ENCODE peak calls at places on chromosomes 11 and 22, in ten cellular contexts. Y is suprapubic skin, U is breast epithelium, D is transverse colon, L is endothelial cell of umbilical vein, S is prostate gland, K is sigmoid colon, I is K562, M is stomach, W is HCT116. G is an unnamed sample. For H3K4me1, the result is how much of the 10 kb centered on the place peaks cover.

GRCh38 chr11:115577701-115578100 is 73.5 kb upstream of the CADM1 start:
- DNase-seq in Y (no peak), U (no peak), D (no peak), L (no peak), S (no peak), K (no peak), I (no peak), M (no peak), W (no peak), G (no peak)

GRCh38 chr11:36254739-36255138 is 34.5 kb downstream of the COMMD9 start:
- DNase-seq in Y (no peak), U (no peak), D (no peak), L (peak), S (no peak), K (no peak), I (no peak), M (no peak), W (no peak), G (no peak)

GRCh38 chr11:36079911-36080310 is 136.0 kb downstream of the LDLRAD3 start:
- DNase-seq in Y (no peak), U (no peak), D (no peak), L (no peak), S (no peak), K (no peak), I (no peak), M (no peak), W (no peak), G (no peak)

GRCh38 chr11:71917646-71918045 is 10.7 kb downstream of the XNDC1N start:
- DNase-seq in Y (no peak), U (no peak), D (no peak), L (no peak), S (no peak), K (no peak), I (no peak), M (no peak), W (no peak), G (no peak)

GRCh38 chr11:120336641-120337132 is 474 bp downstream of the ARHGEF12 start:
- DNase-seq in Y (no peak), U (no peak), D (peak), L (peak), S (peak), K (peak), I (peak), M (no peak), W (no peak), G (no peak)

GRCh38 chr11:118619444-118620205 is 12.2 kb downstream of the PHLDB1 start:
- DNase-seq in Y (no peak), U (no peak), D (no peak), L (peak), S (no peak), K (peak), I (no peak), M (no peak), W (no peak), G (peak)

GRCh38 chr11:76371170-76371569 is 9.8 kb downstream of the THAP12 start:
- DNase-seq in Y (no peak), U (no peak), D (no peak), L (peak), S (no peak), K (no peak), I (peak), M (no peak), W (peak), G (no peak)

GRCh38 chr11:132941024-132941646 is 591.2 kb downstream of the OPCML start:
- DNase-seq in Y (no peak), U (no peak), D (no peak), L (peak), S (no peak), K (no peak), I (peak), M (no peak), W (no peak), G (no peak)

GRCh38 chr11:62599909-62600308 is 1.8 kb downstream of the MTA2 start:
- DNase-seq in Y (no peak), U (no peak), D (no peak), L (no peak), S (peak), K (no peak), I (no peak), M (no peak), W (no peak), G (no peak)

GRCh38 chr22:24090581-24090980 is 79.5 kb downstream of the CABIN1 start:
- DNase-seq in Y (peak), U (no peak), D (no peak), L (no peak), S (no peak), K (peak), I (peak), M (no peak), W (no peak), G (peak)

GRCh38 chr11:96272542-96273306 is 70.3 kb downstream of the MAML2 start:
- DNase-seq in Y (no peak), U (peak), D (no peak), L (peak), S (peak), K (no peak), I (no peak), M (peak), W (no peak), G (no peak)

GRCh38 chr11:103773059-103773458 is 263.4 kb upstream of the DDI1 start:
- DNase-seq in Y (no peak), U (no peak), D (no peak), L (no peak), S (no peak), K (no peak), I (no peak), M (no peak), W (no peak), G (no peak)

GRCh38 chr11:121807051-121807450 is 309.0 kb downstream of the BLID start:
- DNase-seq in Y (no peak), U (no peak), D (no peak), L (no peak), S (no peak), K (no peak), I (no peak), M (no peak), W (no peak), G (no peak)

GRCh38 chr11:117996058-117996457 is 9.9 kb downstream of the IL10RA start:
- DNase-seq in Y (no peak), U (no peak), D (no peak), L (no peak), S (no peak), K (no peak), I (no peak), M (no peak), W (no peak), G (peak)

GRCh38 chr22:39244496-39245129 is at the start of gene PDGFB:
- DNase-seq in Y (no peak), U (no peak), D (peak), L (peak), S (peak), K (no peak), I (peak), M (peak), W (no peak), G (no peak)

GRCh38 chr11:34214961-34215805 is 109.8 kb downstream of the NAT10 start:
- DNase-seq in Y (no peak), U (no peak), D (no peak), L (no peak), S (no peak), K (no peak), I (no peak), M (no peak), W (peak), G (no peak)

GRCh38 chr11:9260182-9261146 is 4.7 kb downstream of the DENND5A start:
- DNase-seq in Y (peak), U (no peak), D (no peak), L (no peak), S (no peak), K (no peak), I (no peak), M (peak), W (no peak), G (peak)

GRCh38 chr11:134678744-134679143 is 266.7 kb upstream of the B3GAT1 start:
- DNase-seq in Y (no peak), U (no peak), D (no peak), L (no peak), S (peak), K (peak), I (no peak), M (no peak), W (no peak), G (peak)

GRCh38 chr11:78170874-78171549 is 17.4 kb downstream of the KCTD21 start:
- DNase-seq in Y (no peak), U (no peak), D (no peak), L (no peak), S (no peak), K (no peak), I (no peak), M (no peak), W (no peak), G (no peak)

GRCh38 chr11:129109701-129110100 is 82.4 kb downstream of the ARHGAP32 start:
- DNase-seq in Y (no peak), U (no peak), D (no peak), L (no peak), S (no peak), K (no peak), I (no peak), M (no peak), W (no peak), G (no peak)

GRCh38 chr22:25497269-25497668 is 67.2 kb upstream of the GRK3 start:
- DNase-seq in Y (no peak), U (no peak), D (no peak), L (peak), S (no peak), K (no peak), I (peak), M (no peak), W (no peak), G (no peak)

GRCh38 chr11:36195496-36196346 is 93.5 kb downstream of the COMMD9 start:
- DNase-seq in Y (no peak), U (no peak), D (no peak), L (peak), S (no peak), K (no peak), I (no peak), M (no peak), W (no peak), G (no peak)

GRCh38 chr11:78985654-78986053 is 411.0 kb upstream of the NARS2 start:
- DNase-seq in Y (no peak), U (no peak), D (no peak), L (no peak), S (no peak), K (no peak), I (no peak), M (no peak), W (no peak), G (no peak)

GRCh38 chr22:25085930-25086901 is 113.4 kb upstream of the CRYBB3 start:
- DNase-seq in Y (no peak), U (no peak), D (no peak), L (peak), S (no peak), K (no peak), I (no peak), M (no peak), W (no peak), G (no peak)

GRCh38 chr11:72426758-72427157 is 7.6 kb downstream of the CLPB start:
- DNase-seq in Y (no peak), U (no peak), D (no peak), L (no peak), S (no peak), K (peak), I (no peak), M (no peak), W (no peak), G (no peak)

GRCh38 chr11:115869780-115870431 is 365.7 kb upstream of the CADM1 start:
- DNase-seq in Y (no peak), U (no peak), D (peak), L (no peak), S (no peak), K (no peak), I (peak), M (no peak), W (no peak), G (no peak)

GRCh38 chr11:126109941-126110731 is 47.5 kb upstream of the CDON start:
- DNase-seq in Y (no peak), U (no peak), D (no peak), L (no peak), S (no peak), K (no peak), I (no peak), M (no peak), W (no peak), G (peak)

GRCh38 chr11:14411818-14412217 is 52.8 kb upstream of the RRAS2 start:
- DNase-seq in Y (peak), U (peak), D (no peak), L (no peak), S (no peak), K (peak), I (peak), M (no peak), W (no peak), G (no peak)

GRCh38 chr11:111976614-111977140 is 39.5 kb downstream of the DIXDC1 start:
- DNase-seq in Y (no peak), U (peak), D (no peak), L (no peak), S (peak), K (peak), I (no peak), M (no peak), W (no peak), G (no peak)

GRCh38 chr11:9639985-9640384 is 23.9 kb upstream of the SWAP70 start:
- DNase-seq in Y (peak), U (no peak), D (no peak), L (no peak), S (no peak), K (no peak), I (no peak), M (no peak), W (no peak), G (no peak)

GRCh38 chr22:22720201-22720723 is 75.8 kb downstream of the GGTLC2 start:
- DNase-seq in Y (no peak), U (no peak), D (peak), L (peak), S (no peak), K (no peak), I (peak), M (no peak), W (peak), G (no peak)

GRCh38 chr11:35614949-35615569 is 3.2 kb upstream of the FJX1 start:
- DNase-seq in Y (no peak), U (no peak), D (no peak), L (no peak), S (no peak), K (no peak), I (no peak), M (no peak), W (no peak), G (no peak)

GRCh38 chr11:71263391-71263790 is 11.0 kb upstream of the SHANK2 start:
- DNase-seq in Y (no peak), U (no peak), D (no peak), L (no peak), S (no peak), K (no peak), I (no peak), M (no peak), W (no peak), G (no peak)

GRCh38 chr11:113553235-113553634 is 78.0 kb upstream of the DRD2 start:
- DNase-seq in Y (no peak), U (peak), D (no peak), L (no peak), S (no peak), K (no peak), I (no peak), M (no peak), W (peak), G (no peak)
- TF ChIP-seq POLR2AphosphoS5 in Y (no peak), U (no peak), D (no peak), L (no peak), S (no peak), K (no peak), I (no peak), M (no peak), W (no peak), G (no peak)

DNA sequence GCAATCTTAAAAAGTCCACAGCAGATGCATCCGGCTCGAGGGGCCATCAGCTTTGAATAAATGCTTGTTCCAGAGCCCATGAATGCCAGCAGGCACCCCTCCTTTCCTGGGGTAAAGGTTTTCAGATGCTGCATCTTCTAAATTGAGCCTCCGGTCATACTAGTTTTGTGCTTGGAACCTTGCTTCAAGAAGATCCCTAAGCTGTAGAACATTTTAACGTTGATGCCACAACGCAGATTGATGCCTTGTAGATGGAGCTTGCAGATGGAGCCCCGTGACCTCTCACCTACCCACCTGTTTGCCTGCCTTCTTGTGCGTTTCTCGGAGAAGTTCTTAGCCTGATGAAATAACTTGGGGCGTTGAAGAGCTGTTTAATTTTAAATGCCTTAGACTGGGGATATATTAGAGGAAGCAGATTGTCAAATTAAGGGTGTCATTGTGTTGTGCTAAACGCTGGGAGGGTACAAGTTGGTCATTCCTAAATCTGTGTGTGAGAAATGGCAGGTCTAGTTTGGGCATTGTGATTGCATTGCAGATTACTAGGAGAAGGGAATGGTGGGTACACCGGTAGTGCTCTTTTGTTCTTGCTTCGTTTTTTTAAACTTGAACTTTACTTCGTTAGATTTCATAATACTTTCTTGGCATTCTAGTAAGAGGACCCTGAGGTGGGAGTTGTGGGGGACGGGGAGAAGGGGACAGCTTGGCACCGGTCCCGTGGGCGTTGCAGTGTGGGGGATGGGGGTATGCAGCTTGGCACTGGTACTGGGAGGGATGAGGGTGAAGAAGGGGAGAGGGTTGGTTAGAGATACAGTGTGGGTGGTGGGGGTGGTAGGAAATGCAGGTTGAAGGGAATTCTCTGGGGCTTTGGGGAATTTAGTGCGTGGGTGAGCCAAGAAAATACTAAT is 1.9 kb downstream of the NEAT1 start:
- DNase-seq in Y (peak), U (no peak), D (peak), L (peak), S (no peak), K (peak), I (no peak), M (peak), W (no peak), G (peak)
- TF ChIP-seq POLR2A in Y (no peak), U (peak), D (peak), L (peak), S (peak), K (no peak), I (peak), M (peak), W (no peak), G (peak)

DNA sequence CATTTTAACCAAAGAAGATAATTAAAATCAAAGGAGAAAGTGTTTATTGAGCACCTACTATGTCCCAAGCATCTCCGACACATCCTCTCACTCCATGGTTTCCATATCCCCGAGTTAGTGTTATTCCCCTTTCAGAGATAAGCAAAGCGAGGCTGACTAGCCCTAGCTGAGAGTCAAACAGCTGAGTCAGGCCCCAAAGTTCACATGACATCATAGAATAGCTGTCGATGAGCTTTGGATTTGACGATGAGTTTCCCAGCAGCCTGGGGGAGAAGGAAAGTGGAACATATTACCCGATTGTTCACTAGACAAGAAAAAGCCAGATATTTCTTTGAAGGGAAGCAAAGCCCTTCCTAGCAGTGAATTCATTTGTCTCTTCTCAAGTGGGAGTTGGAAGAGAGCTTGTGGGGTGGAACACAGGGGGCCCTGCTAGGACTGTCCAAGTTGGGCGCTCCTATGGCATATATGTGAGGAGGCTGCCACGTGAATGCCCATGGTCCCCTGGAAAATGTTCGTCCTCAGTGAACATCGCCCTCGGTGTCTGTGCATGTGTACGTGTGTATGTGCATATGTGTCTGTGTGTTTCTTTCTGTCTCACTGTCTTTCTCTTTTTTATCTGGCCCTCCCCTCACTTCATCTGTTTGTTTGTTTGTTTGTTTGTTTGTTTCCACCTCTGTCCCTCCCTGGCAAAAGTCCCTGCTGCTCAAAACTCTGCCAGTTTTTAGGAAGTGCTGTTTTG is 493 bp upstream of the CYTH4 start:
- DNase-seq in Y (no peak), U (no peak), D (no peak), L (no peak), S (no peak), K (no peak), I (no peak), M (no peak), W (no peak), G (no peak)
- H3K4me1 ChIP-seq in Y (under half), U (under half), D (under half), L (under half), S (under half), K (under half), I (under half), M (under half), W (under half), G (half or more)

GRCh38 chr22:28454431-28455064 is 225.1 kb downstream of the TTC28 start:
- DNase-seq in Y (no peak), U (no peak), D (no peak), L (no peak), S (no peak), K (no peak), I (no peak), M (no peak), W (no peak), G (no peak)
- TF ChIP-seq POLR2AphosphoS5 in Y (no peak), U (no peak), D (no peak), L (no peak), S (no peak), K (no peak), I (no peak), M (no peak), W (no peak), G (no peak)

DNA sequence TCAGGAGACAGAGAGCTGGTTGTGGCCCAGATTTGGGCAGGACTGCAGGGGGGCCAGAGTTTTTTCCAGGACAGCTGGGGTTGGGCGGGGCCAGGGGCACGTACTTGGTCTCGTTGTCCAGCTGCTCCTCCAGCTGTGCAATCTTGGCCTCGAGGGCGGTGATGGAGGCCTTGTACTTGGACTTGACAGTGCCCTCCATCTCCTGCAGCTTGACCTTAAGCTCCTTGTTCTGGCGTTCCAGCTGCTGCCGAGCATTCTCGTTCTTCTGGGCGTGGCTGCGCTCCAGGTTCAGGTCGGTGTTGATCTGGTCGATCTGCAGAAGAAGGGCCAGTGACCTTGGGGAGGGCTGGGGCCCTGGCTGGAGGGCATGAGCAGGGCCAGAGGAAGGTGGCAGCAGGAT is 32.1 kb downstream of the APOL1 start:
- DNase-seq in Y (no peak), U (no peak), D (no peak), L (no peak), S (no peak), K (peak), I (no peak), M (no peak), W (no peak), G (peak)
- TF ChIP-seq POLR2A in Y (no peak), U (no peak), D (no peak), L (no peak), S (no peak), K (no peak), I (no peak), M (no peak), W (no peak), G (no peak)

GRCh38 chr22:46112405-46112804 is 37.9 kb upstream of the PPARA start:
- DNase-seq in Y (no peak), U (no peak), D (no peak), L (no peak), S (no peak), K (no peak), I (no peak), M (no peak), W (no peak), G (no peak)
- H3K4me1 ChIP-seq in Y (half or more), U (under half), D (half or more), L (under half), S (under half), K (half or more), I (under half), M (half or more), W (half or more), G (half or more)

G was measured in spleen.